ENCODE peak calls at places on chromosomes 1 and 21, in eight cellular contexts. One of them, this sample, is unnamed.

GRCh38 chr1:219432191-219432606 is 180.7 kb downstream of the ZC3H11B start:
- DNase-seq in tibial artery: no peak
- DNase-seq in GM13976: no peak
- DNase-seq in upper lobe of right lung: no peak
- DNase-seq in thoracic aorta: no peak
- DNase-seq in cardiac fibroblast: no peak
- DNase-seq in CD4-positive, alpha-beta T cell: no peak
- DNase-seq in AG09319: no peak
- DNase-seq in this sample: no peak

GRCh38 chr1:147648933-147649332 is 21.4 kb downstream of the ACP6 start:
- DNase-seq in CD4-positive, alpha-beta T cell: no peak
- DNase-seq in cardiac fibroblast: no peak
- DNase-seq in upper lobe of right lung: no peak
- DNase-seq in thoracic aorta: no peak
- DNase-seq in AG09319: no peak
- DNase-seq in GM13976: no peak
- DNase-seq in tibial artery: no peak
- DNase-seq in this sample: no peak

GRCh38 chr21:15221799-15222386 is 157.1 kb upstream of the NRIP1 start:
- DNase-seq in upper lobe of right lung: peak; percentile 75
- DNase-seq in CD4-positive, alpha-beta T cell: no peak
- DNase-seq in AG09319: peak; percentile 27
- DNase-seq in tibial artery: no peak
- DNase-seq in cardiac fibroblast: peak; percentile 85
- DNase-seq in GM13976: no peak
- DNase-seq in thoracic aorta: peak; percentile 7
- DNase-seq in this sample: no peak

GRCh38 chr1:118210723-118211110 is 25.7 kb upstream of the SPAG17 start:
- DNase-seq in cardiac fibroblast: no peak
- DNase-seq in AG09319: no peak
- DNase-seq in tibial artery: no peak
- DNase-seq in thoracic aorta: no peak
- DNase-seq in GM13976: no peak
- DNase-seq in CD4-positive, alpha-beta T cell: no peak
- DNase-seq in upper lobe of right lung: no peak
- DNase-seq in this sample: no peak

GRCh38 chr1:66271904-66272254 is 262.1 kb upstream of the SGIP1 start:
- DNase-seq in upper lobe of right lung: peak; percentile 65
- DNase-seq in AG09319: no peak
- DNase-seq in tibial artery: peak; percentile 60
- DNase-seq in cardiac fibroblast: peak; percentile 73
- DNase-seq in GM13976: no peak
- DNase-seq in CD4-positive, alpha-beta T cell: no peak
- DNase-seq in thoracic aorta: no peak
- DNase-seq in this sample: no peak

GRCh38 chr1:65309317-65310077 is at the start of gene DNAJC6:
- DNase-seq in AG09319: peak; percentile 29
- DNase-seq in thoracic aorta: peak; percentile 2
- DNase-seq in GM13976: peak; percentile 66
- DNase-seq in upper lobe of right lung: peak; percentile 88
- DNase-seq in CD4-positive, alpha-beta T cell: peak; percentile 36
- DNase-seq in cardiac fibroblast: peak; percentile 69
- DNase-seq in tibial artery: peak; percentile 47
- DNase-seq in this sample: peak; percentile 34

GRCh38 chr1:218266356-218266755 is 18.7 kb upstream of the RRP15 start:
- DNase-seq in cardiac fibroblast: peak; percentile 9
- DNase-seq in GM13976: no peak
- DNase-seq in AG09319: no peak
- DNase-seq in tibial artery: no peak
- DNase-seq in CD4-positive, alpha-beta T cell: no peak
- DNase-seq in thoracic aorta: no peak
- DNase-seq in upper lobe of right lung: no peak
- DNase-seq in this sample: no peak

GRCh38 chr1:202694354-202694753 is 15.9 kb downstream of the SYT2 start:
- DNase-seq in CD4-positive, alpha-beta T cell: no peak
- DNase-seq in upper lobe of right lung: no peak
- DNase-seq in thoracic aorta: no peak
- DNase-seq in GM13976: no peak
- DNase-seq in AG09319: no peak
- DNase-seq in tibial artery: no peak
- DNase-seq in cardiac fibroblast: no peak
- DNase-seq in this sample: no peak

GRCh38 chr1:48061162-48062136 is 64.3 kb upstream of the TRABD2B start:
- DNase-seq in thoracic aorta: no peak
- DNase-seq in cardiac fibroblast: peak; percentile 71
- DNase-seq in AG09319: no peak
- DNase-seq in upper lobe of right lung: no peak
- DNase-seq in GM13976: peak; percentile 47
- DNase-seq in tibial artery: peak; percentile 59
- DNase-seq in CD4-positive, alpha-beta T cell: no peak
- DNase-seq in this sample: no peak

GRCh38 chr1:244614113-244614836 is 38.7 kb upstream of the DESI2 start:
- DNase-seq in AG09319: no peak
- DNase-seq in CD4-positive, alpha-beta T cell: no peak
- DNase-seq in cardiac fibroblast: peak; percentile 33
- DNase-seq in GM13976: no peak
- DNase-seq in thoracic aorta: no peak
- DNase-seq in upper lobe of right lung: peak; percentile 78
- DNase-seq in tibial artery: no peak
- DNase-seq in this sample: no peak

GRCh38 chr1:195430826-195431225 is 1177.4 kb downstream of the KCNT2 start:
- DNase-seq in thoracic aorta: no peak
- DNase-seq in upper lobe of right lung: no peak
- DNase-seq in AG09319: no peak
- DNase-seq in CD4-positive, alpha-beta T cell: no peak
- DNase-seq in tibial artery: no peak
- DNase-seq in cardiac fibroblast: no peak
- DNase-seq in GM13976: no peak
- DNase-seq in this sample: no peak

GRCh38 chr1:50967416-50968020 is 2.5 kb upstream of the CDKN2C start:
- DNase-seq in upper lobe of right lung: no peak
- DNase-seq in tibial artery: no peak
- DNase-seq in CD4-positive, alpha-beta T cell: no peak
- DNase-seq in thoracic aorta: no peak
- DNase-seq in GM13976: peak; percentile 33
- DNase-seq in cardiac fibroblast: peak; percentile 31
- DNase-seq in AG09319: no peak
- DNase-seq in this sample: peak; percentile 26

GRCh38 chr1:116508090-116508983 is 62.5 kb downstream of the CD58 start:
- DNase-seq in thoracic aorta: no peak
- DNase-seq in cardiac fibroblast: no peak
- DNase-seq in upper lobe of right lung: no peak
- DNase-seq in CD4-positive, alpha-beta T cell: no peak
- DNase-seq in tibial artery: no peak
- DNase-seq in AG09319: no peak
- DNase-seq in GM13976: no peak
- DNase-seq in this sample: no peak

GRCh38 chr1:6911974-6912373 is 126.7 kb downstream of the CAMTA1 start:
- DNase-seq in CD4-positive, alpha-beta T cell: no peak
- DNase-seq in thoracic aorta: no peak
- DNase-seq in AG09319: no peak
- DNase-seq in upper lobe of right lung: no peak
- DNase-seq in tibial artery: no peak
- DNase-seq in cardiac fibroblast: peak; percentile 67
- DNase-seq in GM13976: no peak
- DNase-seq in this sample: no peak

GRCh38 chr1:36351222-36351977 is 28.0 kb upstream of the EVA1B start:
- DNase-seq in cardiac fibroblast: peak; percentile 78
- DNase-seq in CD4-positive, alpha-beta T cell: no peak
- DNase-seq in upper lobe of right lung: no peak
- DNase-seq in GM13976: no peak
- DNase-seq in tibial artery: no peak
- DNase-seq in AG09319: peak; percentile 59
- DNase-seq in thoracic aorta: peak; percentile 25
- DNase-seq in this sample: no peak

GRCh38 chr1:12631571-12631970 is 12.3 kb upstream of the AADACL4 start:
- DNase-seq in GM13976: no peak
- DNase-seq in tibial artery: no peak
- DNase-seq in cardiac fibroblast: no peak
- DNase-seq in CD4-positive, alpha-beta T cell: no peak
- DNase-seq in AG09319: no peak
- DNase-seq in thoracic aorta: no peak
- DNase-seq in upper lobe of right lung: no peak
- DNase-seq in this sample: no peak

GRCh38 chr1:207808911-207809555 is 57.2 kb downstream of the CD46 start:
- DNase-seq in cardiac fibroblast: no peak
- DNase-seq in upper lobe of right lung: no peak
- DNase-seq in CD4-positive, alpha-beta T cell: no peak
- DNase-seq in thoracic aorta: no peak
- DNase-seq in AG09319: no peak
- DNase-seq in GM13976: no peak
- DNase-seq in tibial artery: no peak
- DNase-seq in this sample: no peak

GRCh38 chr1:206808615-206809014 is 36.3 kb upstream of the IL10 start:
- DNase-seq in CD4-positive, alpha-beta T cell: no peak
- DNase-seq in upper lobe of right lung: no peak
- DNase-seq in AG09319: no peak
- DNase-seq in GM13976: no peak
- DNase-seq in thoracic aorta: no peak
- DNase-seq in cardiac fibroblast: peak; percentile 66
- DNase-seq in tibial artery: no peak
- DNase-seq in this sample: no peak

GRCh38 chr1:8941906-8942305 is 3.8 kb upstream of the CA6 start:
- DNase-seq in cardiac fibroblast: peak; percentile 77
- DNase-seq in AG09319: no peak
- DNase-seq in GM13976: no peak
- DNase-seq in CD4-positive, alpha-beta T cell: no peak
- DNase-seq in upper lobe of right lung: no peak
- DNase-seq in thoracic aorta: no peak
- DNase-seq in tibial artery: no peak
- DNase-seq in this sample: no peak

GRCh38 chr1:212238552-212238951 is 46.7 kb upstream of the PPP2R5A start:
- DNase-seq in tibial artery: no peak
- DNase-seq in cardiac fibroblast: no peak
- DNase-seq in upper lobe of right lung: no peak
- DNase-seq in CD4-positive, alpha-beta T cell: no peak
- DNase-seq in GM13976: no peak
- DNase-seq in AG09319: no peak
- DNase-seq in thoracic aorta: no peak
- DNase-seq in this sample: no peak

GRCh38 chr1:20255666-20256065 is 35.0 kb upstream of the VWA5B1 start:
- DNase-seq in tibial artery: no peak
- DNase-seq in upper lobe of right lung: no peak
- DNase-seq in GM13976: no peak
- DNase-seq in CD4-positive, alpha-beta T cell: no peak
- DNase-seq in thoracic aorta: no peak
- DNase-seq in AG09319: no peak
- DNase-seq in cardiac fibroblast: peak; percentile 59
- DNase-seq in this sample: no peak

GRCh38 chr1:22658385-22659163 is 5.5 kb downstream of the C1QB start:
- DNase-seq in tibial artery: no peak
- DNase-seq in thoracic aorta: no peak
- DNase-seq in upper lobe of right lung: no peak
- DNase-seq in cardiac fibroblast: no peak
- DNase-seq in CD4-positive, alpha-beta T cell: no peak
- DNase-seq in AG09319: no peak
- DNase-seq in GM13976: no peak
- DNase-seq in this sample: no peak
- TF ChIP-seq CTCF in tibial artery: no peak
- TF ChIP-seq CTCF in thoracic aorta: no peak
- TF ChIP-seq CTCF in upper lobe of right lung: no peak
- TF ChIP-seq CTCF in cardiac fibroblast: no peak
- TF ChIP-seq CTCF in CD4-positive, alpha-beta T cell: no peak
- TF ChIP-seq CTCF in AG09319: no peak
- TF ChIP-seq CTCF in GM13976: no peak
- TF ChIP-seq CTCF in this sample: peak; percentile 33

GRCh38 chr1:155226910-155227260 is 18.4 kb downstream of the MTX1 start:
- DNase-seq in CD4-positive, alpha-beta T cell: peak; percentile 40
- DNase-seq in thoracic aorta: no peak
- DNase-seq in tibial artery: peak; percentile 56
- DNase-seq in AG09319: no peak
- DNase-seq in GM13976: peak; percentile 63
- DNase-seq in cardiac fibroblast: peak; percentile 45
- DNase-seq in upper lobe of right lung: peak; percentile 80
- DNase-seq in this sample: peak; percentile 72
- TF ChIP-seq CTCF in CD4-positive, alpha-beta T cell: peak; percentile 66
- TF ChIP-seq CTCF in thoracic aorta: no peak
- TF ChIP-seq CTCF in tibial artery: no peak
- TF ChIP-seq CTCF in AG09319: no peak
- TF ChIP-seq CTCF in GM13976: no peak
- TF ChIP-seq CTCF in cardiac fibroblast: no peak
- TF ChIP-seq CTCF in upper lobe of right lung: no peak
- TF ChIP-seq CTCF in this sample: no peak

DNA sequence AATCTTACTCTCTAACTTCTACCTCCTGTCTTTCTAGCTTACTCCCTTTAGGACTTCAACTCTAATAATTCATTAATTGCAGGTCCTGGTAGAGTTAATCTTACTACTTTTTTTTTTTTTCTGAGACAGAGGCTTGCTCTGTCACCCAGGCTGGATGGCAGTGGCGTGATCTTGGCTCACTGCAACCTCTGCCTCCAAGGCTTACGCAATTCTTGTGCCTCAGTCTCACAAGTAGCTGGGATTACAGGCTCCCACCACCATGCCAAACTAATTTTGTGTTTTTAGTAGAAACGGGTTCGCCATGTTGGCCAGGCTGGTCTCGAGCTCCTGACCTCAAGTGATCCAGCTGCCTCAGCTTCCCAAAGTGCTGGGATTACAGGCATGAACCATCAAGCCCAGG is 15.7 kb downstream of the BTBD8 start:
- DNase-seq in upper lobe of right lung: no peak
- DNase-seq in AG09319: no peak
- DNase-seq in GM13976: no peak
- DNase-seq in CD4-positive, alpha-beta T cell: no peak
- DNase-seq in tibial artery: no peak
- DNase-seq in cardiac fibroblast: no peak
- DNase-seq in thoracic aorta: no peak
- DNase-seq in this sample: no peak
- TF ChIP-seq CTCF in upper lobe of right lung: no peak
- TF ChIP-seq CTCF in AG09319: no peak
- TF ChIP-seq CTCF in GM13976: no peak
- TF ChIP-seq CTCF in CD4-positive, alpha-beta T cell: no peak
- TF ChIP-seq CTCF in tibial artery: no peak
- TF ChIP-seq CTCF in cardiac fibroblast: no peak
- TF ChIP-seq CTCF in thoracic aorta: no peak
- TF ChIP-seq CTCF in this sample: no peak

DNA sequence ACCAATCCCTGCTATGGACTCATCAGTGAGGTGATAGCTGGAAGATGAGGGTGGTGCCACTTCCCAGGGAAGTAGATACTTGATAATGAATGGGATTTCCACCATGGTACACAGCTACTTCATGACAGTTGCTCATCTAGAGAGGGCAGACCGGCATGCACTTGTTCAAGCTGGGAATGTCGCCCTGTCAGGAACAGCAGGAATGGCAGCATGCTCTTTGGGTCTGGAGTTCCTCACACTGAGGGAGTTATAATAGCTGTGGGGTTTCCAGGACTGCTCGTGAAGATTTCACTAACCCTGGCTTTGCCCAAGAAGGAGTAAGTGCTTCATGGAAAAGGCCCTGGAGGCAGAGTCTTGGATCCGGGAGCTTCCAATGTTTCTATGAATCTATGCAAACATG is 129.2 kb downstream of the PSMG1 start:
- DNase-seq in tibial artery: no peak
- DNase-seq in GM13976: no peak
- DNase-seq in thoracic aorta: no peak
- DNase-seq in upper lobe of right lung: no peak
- DNase-seq in AG09319: no peak
- DNase-seq in CD4-positive, alpha-beta T cell: no peak
- DNase-seq in cardiac fibroblast: no peak
- DNase-seq in this sample: no peak
- TF ChIP-seq CTCF in tibial artery: no peak
- TF ChIP-seq CTCF in GM13976: no peak
- TF ChIP-seq CTCF in thoracic aorta: no peak
- TF ChIP-seq CTCF in upper lobe of right lung: no peak
- TF ChIP-seq CTCF in AG09319: no peak
- TF ChIP-seq CTCF in CD4-positive, alpha-beta T cell: no peak
- TF ChIP-seq CTCF in cardiac fibroblast: no peak
- TF ChIP-seq CTCF in this sample: no peak